ENCODE peak calls at places on chromosomes 16 and 17, in nine cellular contexts. X is SK-N-SH, E is PC-9, N is ascending aorta, K is IMR-90, Q is K562, P is left ventricle myocardium inferior, O is endodermal cell, M is stomach. R is an unnamed sample.
A peak's percentile ranks its signal among the peaks of the same experiment; 100 is the strongest.

GRCh38 chr16:11572301-11572995 is 14.3 kb downstream of the LITAF start:
- DNase-seq in K (no peak), E (no peak), M (no peak), N (no peak), X (no peak), Q (no peak), O (peak; percentile 61), P (peak; percentile 13), R (no peak)

GRCh38 chr17:30344283-30345088 is 10.6 kb upstream of the TMIGD1 start:
- DNase-seq in P (peak; percentile 36), E (peak; percentile 98), X (peak; percentile 25), Q (peak; percentile 59), O (no peak), M (peak; percentile 71), K (peak; percentile 59), N (no peak), R (peak; percentile 83)

GRCh38 chr16:23378256-23378655 is 74.7 kb downstream of the COG7 start:
- DNase-seq in Q (no peak), P (no peak), X (no peak), E (no peak), K (no peak), N (no peak), M (no peak), O (no peak), R (no peak)

GRCh38 chr16:80100846-80101451 is 439.8 kb upstream of the DYNLRB2 start:
- DNase-seq in Q (no peak), P (no peak), O (no peak), E (no peak), N (no peak), X (no peak), M (no peak), K (no peak), R (no peak)

GRCh38 chr16:67173808-67174705 is 3.7 kb downstream of the NOL3 start:
- DNase-seq in M (peak; percentile 94), E (peak; percentile 85), Q (no peak), N (peak; percentile 84), K (peak; percentile 76), X (peak; percentile 90), P (peak; percentile 88), O (peak; percentile 91), R (peak; percentile 95)

GRCh38 chr17:17208013-17208412 is 1.9 kb upstream of the PLD6 start:
- DNase-seq in M (no peak), O (no peak), Q (no peak), E (no peak), X (no peak), K (no peak), N (no peak), P (no peak), R (no peak)

GRCh38 chr16:27405546-27406451 is 3.8 kb downstream of the IL21R start:
- DNase-seq in P (no peak), N (no peak), M (no peak), X (no peak), K (peak; percentile 17), Q (no peak), O (peak; percentile 60), E (no peak), R (no peak)

GRCh38 chr17:53462393-53462811 is 360.3 kb upstream of the KIF2B start:
- DNase-seq in N (no peak), E (no peak), K (no peak), O (no peak), X (peak; percentile 3), P (no peak), Q (no peak), M (no peak), R (no peak)

GRCh38 chr17:77479817-77480508 is 339.2 kb downstream of the SEC14L1 start:
- DNase-seq in K (peak; percentile 34), X (peak; percentile 95), N (no peak), Q (no peak), E (no peak), P (no peak), O (peak; percentile 83), M (no peak), R (no peak)

GRCh38 chr17:71633391-71633849 is 487.4 kb upstream of the SOX9 start:
- DNase-seq in Q (no peak), E (peak; percentile 97), N (no peak), M (no peak), O (no peak), P (no peak), X (no peak), K (peak; percentile 92), R (peak; percentile 79)

GRCh38 chr17:19370493-19370960 is 7.8 kb upstream of the MAPK7 start:
- DNase-seq in M (no peak), Q (no peak), O (peak; percentile 46), X (no peak), N (no peak), E (no peak), P (peak; percentile 71), K (no peak), R (no peak)

GRCh38 chr17:28717578-28718316 is at the start of gene RAB34:
- DNase-seq in E (peak; percentile 74), X (no peak), O (peak; percentile 99), P (peak; percentile 72), Q (no peak), K (peak; percentile 89), M (peak; percentile 47), N (peak; percentile 36), R (peak; percentile 79)

GRCh38 chr16:48720266-48720665 is 110.3 kb upstream of the N4BP1 start:
- DNase-seq in O (peak; percentile 89), X (no peak), K (peak; percentile 22), P (no peak), E (no peak), N (no peak), M (no peak), Q (peak; percentile 20), R (no peak)

GRCh38 chr17:6045621-6046357 is 24.4 kb upstream of the WSCD1 start:
- DNase-seq in O (no peak), N (no peak), M (no peak), X (no peak), E (no peak), P (no peak), Q (no peak), K (no peak), R (no peak)

GRCh38 chr16:86016201-86016965 is 117.4 kb downstream of the IRF8 start:
- DNase-seq in O (peak; percentile 82), M (no peak), K (peak; percentile 70), N (no peak), X (peak; percentile 73), Q (peak; percentile 54), P (no peak), E (no peak), R (no peak)

GRCh38 chr17:82923366-82924113 is 83.7 kb upstream of the ZNF750 start:
- DNase-seq in O (no peak), M (no peak), Q (no peak), N (no peak), E (no peak), P (peak; percentile 5), X (no peak), K (no peak), R (no peak)

GRCh38 chr17:82920715-82921114 is 80.9 kb upstream of the ZNF750 start:
- DNase-seq in M (no peak), E (no peak), K (no peak), O (no peak), P (no peak), X (no peak), N (no peak), Q (no peak), R (no peak)

GRCh38 chr17:82921426-82921825 is 81.6 kb upstream of the ZNF750 start:
- DNase-seq in E (no peak), N (no peak), O (no peak), Q (no peak), P (no peak), X (no peak), K (no peak), M (no peak), R (no peak)

GRCh38 chr17:82924214-82924613 is 84.4 kb upstream of the ZNF750 start:
- DNase-seq in Q (no peak), X (no peak), N (no peak), P (no peak), K (no peak), E (no peak), O (no peak), M (no peak), R (no peak)

GRCh38 chr17:82922646-82923045 is 82.8 kb upstream of the ZNF750 start:
- DNase-seq in E (no peak), X (no peak), P (no peak), Q (no peak), N (no peak), M (no peak), K (no peak), O (no peak), R (peak; percentile 33)
- H3K4me1 ChIP-seq in E (no peaks in the 10 kb centered on the region), X (no peaks in the 10 kb centered on the region), P (no peaks in the 10 kb centered on the region), Q (peaks cover 9% of the 10 kb centered on the region), N (no peaks in the 10 kb centered on the region), M (no peaks in the 10 kb centered on the region), K (no peaks in the 10 kb centered on the region), O (no peaks in the 10 kb centered on the region), R (no peaks in the 10 kb centered on the region)

DNA sequence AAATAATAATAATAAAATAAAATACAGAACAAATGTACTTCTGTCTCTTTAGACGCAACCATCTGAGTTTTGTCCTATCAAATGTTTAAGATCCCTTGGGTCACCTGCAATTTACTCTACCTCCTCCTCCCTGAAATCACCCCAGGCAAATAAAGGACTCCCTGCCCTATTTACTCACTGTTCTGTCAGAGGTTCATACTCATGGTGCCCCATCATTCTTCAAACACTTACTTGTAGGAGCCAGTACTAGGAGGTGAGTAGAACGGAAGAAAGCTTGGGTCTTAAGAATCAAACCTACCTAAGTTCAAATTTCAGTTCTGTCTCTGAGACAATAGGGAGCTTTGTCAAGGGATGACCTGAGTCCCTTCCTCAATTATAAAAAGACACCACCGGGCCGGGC is 3.8 kb downstream of the TBC1D10B start:
- DNase-seq in N (no peak), K (no peak), Q (no peak), X (no peak), O (no peak), M (no peak), P (no peak), E (no peak), R (no peak)
- H3K4me3 ChIP-seq in N (no peak overlapping the region), K (no peak overlapping the region), Q (no peak overlapping the region), X (no peak overlapping the region), O (no peak overlapping the region), M (no peak overlapping the region), P (no peak overlapping the region), E (no peak overlapping the region), R (no peak overlapping the region)

DNA sequence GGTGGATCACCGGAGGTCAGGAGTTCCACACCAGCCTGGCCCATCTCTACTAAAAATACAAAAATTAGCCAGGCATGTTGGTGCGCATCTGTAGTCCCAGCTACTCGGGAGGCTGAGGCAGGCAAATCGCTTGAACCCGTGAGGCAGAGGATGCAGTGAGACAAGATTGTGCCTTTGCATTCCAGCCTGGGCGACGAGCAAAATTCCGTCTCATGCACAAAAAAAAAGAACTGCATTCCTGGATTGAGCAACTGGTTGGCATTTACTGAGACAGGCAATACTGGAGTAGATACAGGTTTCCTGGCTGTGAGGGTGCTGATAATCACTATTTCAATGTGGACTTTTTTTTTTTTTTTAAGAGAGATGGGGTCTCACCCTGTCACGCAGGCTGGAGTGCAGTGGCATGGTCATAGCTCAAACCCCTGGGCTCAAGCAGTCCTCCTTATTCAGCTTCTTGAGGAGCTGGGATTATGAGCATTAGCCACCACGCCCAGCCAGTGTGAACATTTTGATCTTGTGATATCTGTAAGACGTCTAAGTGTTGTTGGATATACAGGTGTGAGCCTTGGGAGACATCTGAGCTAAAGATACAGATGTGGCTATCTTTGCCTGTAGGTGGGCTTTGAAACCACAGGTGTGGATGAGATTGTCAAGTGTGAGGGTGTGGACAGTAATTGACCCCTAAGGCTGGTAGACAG is 5.8 kb downstream of the CYB5D2 start:
- DNase-seq in N (no peak), Q (no peak), O (no peak), E (no peak), M (no peak), P (no peak), K (no peak), X (no peak), R (no peak)
- TF ChIP-seq CTCF in N (no peak), Q (no peak), O (no peak), E (no peak), M (no peak), P (no peak), K (no peak), X (no peak), R (no peak)

GRCh38 chr17:1029912-1030656 is 33.2 kb downstream of the TIMM22 start:
- DNase-seq in E (no peak), K (no peak), O (no peak), Q (no peak), P (no peak), M (no peak), N (no peak), X (peak; percentile 79), R (no peak)
- H3K4me1 ChIP-seq in E (no peaks in the 10 kb centered on the region), K (peaks cover 21% of the 10 kb centered on the region), O (no peaks in the 10 kb centered on the region), Q (peaks cover 4% of the 10 kb centered on the region), P (peaks cover 87% of the 10 kb centered on the region), M (peaks cover 24% of the 10 kb centered on the region), N (peaks cover 12% of the 10 kb centered on the region), X (no peaks in the 10 kb centered on the region), R (no peaks in the 10 kb centered on the region)

R was measured in mucosa of descending colon.